ENCODE peak calls at places on chromosomes 3 and 15, in four cellular contexts. W is HepG2, Y is H7, D is upper lobe of right lung. Z is an unnamed sample.

GRCh38 chr3:65664436-65664835 is 374.3 kb downstream of the MAGI1 start:
- DNase-seq in W (no peak), Y (no peak), D (no peak), Z (no peak)

GRCh38 chr3:188553569-188553968 is 399.6 kb downstream of the LPP start:
- DNase-seq in W (no peak), D (no peak), Y (no peak), Z (no peak)

GRCh38 chr3:140341213-140341612 is 336.7 kb upstream of the TRIM42 start:
- DNase-seq in D (no peak), Y (peak; percentile 4), W (no peak), Z (no peak)

GRCh38 chr15:75197062-75197630 is 4.5 kb upstream of the C15orf39 start:
- DNase-seq in Y (no peak), D (no peak), W (no peak), Z (no peak)

GRCh38 chr15:76197703-76198455 is 113.4 kb downstream of the ETFA start:
- DNase-seq in Y (no peak), W (no peak), D (peak; percentile 54), Z (no peak)

GRCh38 chr3:152474585-152474984 is 205.9 kb downstream of the MBNL1 start:
- DNase-seq in Y (peak; percentile 19), W (peak; percentile 29), D (no peak), Z (peak; percentile 75)

GRCh38 chr3:195467641-195468390 is 25.0 kb upstream of the ACAP2 start:
- DNase-seq in D (no peak), Y (no peak), W (no peak), Z (no peak)

GRCh38 chr3:171661484-171661883 is 148.8 kb downstream of the PLD1 start:
- DNase-seq in Y (no peak), D (no peak), W (no peak), Z (no peak)